ENCODE peak calls at places on chromosomes 12 and 14, in four cellular contexts. A, M, E and O are unnamed samples.

GRCh38 chr12:2233034-2233433 is 180.2 kb downstream of the CACNA1C start:
- DNase-seq in A (no peak), M (no peak), E (no peak), O (no peak)

GRCh38 chr12:50246873-50247612 is 36.3 kb downstream of the LIMA1 start:
- DNase-seq in A (peak), M (peak), E (peak), O (no peak)

GRCh38 chr12:53493610-53494391 is 5.5 kb downstream of the MAP3K12 start:
- DNase-seq in A (no peak), M (no peak), E (no peak), O (no peak)

GRCh38 chr12:23950011-23950774 is 723 bp upstream of the SOX5 start:
- DNase-seq in A (no peak), M (no peak), E (no peak), O (no peak)

GRCh38 chr14:50954811-50955372 is 10.6 kb upstream of the PYGL start:
- DNase-seq in A (peak), M (peak), E (no peak), O (no peak)

GRCh38 chr12:68157295-68157871 is 2.2 kb downstream of the IFNG start:
- DNase-seq in A (no peak), M (no peak), E (no peak), O (no peak)

GRCh38 chr14:67526676-67527459 is 6.2 kb upstream of the PLEKHH1 start:
- DNase-seq in A (peak), M (peak), E (peak), O (no peak)

GRCh38 chr14:56273949-56274348 is 155.7 kb downstream of the PELI2 start:
- DNase-seq in A (no peak), M (no peak), E (no peak), O (no peak)

GRCh38 chr12:48024735-48025134 is 20.5 kb upstream of the COL2A1 start:
- DNase-seq in A (no peak), M (no peak), E (no peak), O (no peak)

GRCh38 chr14:59475709-59476108 is 8.5 kb downstream of the L3HYPDH start:
- DNase-seq in A (no peak), M (no peak), E (no peak), O (no peak)

GRCh38 chr12:105279460-105280056 is 43.6 kb upstream of the APPL2 start:
- DNase-seq in A (no peak), M (peak), E (no peak), O (peak)

GRCh38 chr12:58557156-58557555 is 363.1 kb downstream of the LRIG3 start:
- DNase-seq in A (no peak), M (no peak), E (no peak), O (no peak)

GRCh38 chr12:76094754-76095153 is 10.3 kb upstream of the NAP1L1 start:
- DNase-seq in A (no peak), M (no peak), E (no peak), O (no peak)

GRCh38 chr14:31025335-31026075 is at the start of gene AP4S1:
- DNase-seq in A (peak), M (peak), E (peak), O (no peak)

GRCh38 chr14:52473557-52473956 is 78.7 kb downstream of the TXNDC16 start:
- DNase-seq in A (no peak), M (peak), E (no peak), O (peak)

GRCh38 chr12:109752117-109753053 is 38.8 kb downstream of the FAM222A start:
- DNase-seq in A (no peak), M (no peak), E (no peak), O (no peak)

GRCh38 chr14:52951730-52952481 is 1.1 kb upstream of the FERMT2 start:
- DNase-seq in A (peak), M (peak), E (no peak), O (no peak)

GRCh38 chr14:80393766-80394165 is 182.5 kb upstream of the DIO2 start:
- DNase-seq in A (no peak), M (no peak), E (no peak), O (no peak)

GRCh38 chr12:6829532-6830220 is 1.5 kb downstream of the P3H3 start:
- DNase-seq in A (no peak), M (no peak), E (peak), O (no peak)

GRCh38 chr14:65772901-65773574 is 360.5 kb downstream of the FUT8 start:
- DNase-seq in A (no peak), M (no peak), E (no peak), O (no peak)

GRCh38 chr14:88521818-88522217 is 33.0 kb downstream of the PTPN21 start:
- DNase-seq in A (no peak), M (no peak), E (no peak), O (no peak)

GRCh38 chr12:80261403-80261802 is 162.1 kb downstream of the OTOGL start:
- DNase-seq in A (no peak), M (no peak), E (no peak), O (no peak)

GRCh38 chr12:108649668-108650067 is 16.0 kb upstream of the SELPLG start:
- DNase-seq in A (no peak), M (no peak), E (no peak), O (no peak)

GRCh38 chr14:75011356-75012097 is 8.8 kb downstream of the EIF2B2 start:
- DNase-seq in A (no peak), M (no peak), E (no peak), O (no peak)

GRCh38 chr12:29041621-29042020 is 107.5 kb upstream of the FAR2 start:
- DNase-seq in A (no peak), M (no peak), E (no peak), O (no peak)

GRCh38 chr12:68250454-68250853 is 3.0 kb downstream of the IL22 start:
- DNase-seq in A (no peak), M (no peak), E (no peak), O (no peak)

GRCh38 chr14:97056086-97056485 is 258.9 kb downstream of the VRK1 start:
- DNase-seq in A (no peak), M (no peak), E (no peak), O (no peak)

GRCh38 chr14:60651051-60651935 is 2.0 kb upstream of the SIX1 start:
- DNase-seq in A (no peak), M (no peak), E (no peak), O (no peak)

GRCh38 chr14:64708148-64709004 is 4.2 kb downstream of the PLEKHG3 start:
- DNase-seq in A (peak), M (no peak), E (no peak), O (no peak)

GRCh38 chr12:42502671-42503070 is 86.9 kb downstream of the PRICKLE1 start:
- DNase-seq in A (no peak), M (no peak), E (no peak), O (no peak)

GRCh38 chr12:82366182-82366581 is 7.9 kb downstream of the METTL25 start:
- DNase-seq in A (no peak), M (no peak), E (no peak), O (no peak)

GRCh38 chr12:75876843-75877587 is 154.6 kb downstream of the PHLDA1 start:
- DNase-seq in A (no peak), M (no peak), E (no peak), O (no peak)

GRCh38 chr12:49098035-49098451 is 3.4 kb upstream of the DHH start:
- DNase-seq in A (no peak), M (peak), E (peak), O (no peak)

DNA sequence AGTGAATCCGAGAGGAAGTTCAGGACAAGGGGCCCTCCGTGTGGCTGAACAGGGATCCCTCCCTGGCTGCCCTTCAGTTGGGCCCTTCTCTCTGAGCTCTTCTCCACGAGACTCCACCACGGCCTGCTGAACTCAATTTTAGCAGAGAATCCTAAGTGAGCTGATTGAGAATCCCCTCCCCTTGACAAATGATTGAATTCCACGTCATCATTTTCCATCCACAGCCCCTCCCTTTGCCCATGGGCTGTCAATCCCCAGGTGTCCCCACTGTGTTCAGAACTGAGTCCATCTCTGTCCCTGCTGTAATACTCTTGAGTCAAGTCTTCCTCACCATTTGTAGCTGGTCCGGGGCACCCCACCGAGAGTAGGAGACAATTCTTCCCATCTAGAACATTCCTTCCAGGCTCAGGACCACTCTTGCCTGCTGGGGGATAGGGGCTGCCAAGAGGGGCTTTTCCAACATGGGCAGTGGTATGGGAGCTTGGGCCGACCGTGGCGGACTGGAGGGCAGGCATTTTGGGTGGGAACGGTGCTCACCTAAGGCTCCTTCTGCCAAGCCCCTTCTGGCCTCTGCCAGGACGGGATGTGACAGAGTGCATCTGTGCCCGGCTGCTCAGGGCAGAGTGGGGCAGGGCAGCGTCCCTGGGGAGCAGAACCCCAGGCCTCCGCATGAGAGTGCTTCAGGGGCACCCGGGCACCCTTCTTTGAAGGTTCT is 218.0 kb upstream of the RTL1 start:
- DNase-seq in A (no peak), M (no peak), E (no peak), O (no peak)
- H3K4me3 ChIP-seq in A (no peak), M (no peak), E (no peak), O (no peak)

GRCh38 chr12:123928274-123928865 is 44.3 kb downstream of the CCDC92 start:
- DNase-seq in A (no peak), M (no peak), E (no peak), O (no peak)
- TF ChIP-seq CTCF in A (no peak), M (no peak), E (no peak), O (no peak)

GRCh38 chr12:16573652-16574077 is 32.3 kb downstream of the LMO3 start:
- DNase-seq in A (no peak), M (no peak), E (no peak), O (no peak)
- H3K4me3 ChIP-seq in A (no peak), M (no peak), E (no peak), O (no peak)

DNA sequence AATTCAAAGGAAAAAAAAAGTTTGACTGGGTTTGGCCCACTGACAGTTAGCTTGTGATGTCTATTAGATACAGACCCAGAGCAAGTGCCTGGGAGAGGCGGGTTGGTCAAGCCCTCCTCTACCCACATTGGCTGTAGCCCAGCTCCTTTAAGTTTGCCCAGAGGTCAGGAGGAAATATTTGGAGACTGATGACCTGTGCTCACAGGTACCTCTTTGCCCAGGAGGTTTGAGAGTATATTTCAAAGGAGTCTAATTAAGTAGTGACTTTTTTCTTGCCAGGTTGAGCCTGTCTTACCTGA is 21.8 kb upstream of the PDE1B start:
- DNase-seq in A (no peak), M (no peak), E (no peak), O (no peak)
- TF ChIP-seq CTCF in A (no peak), M (no peak), E (no peak), O (no peak)

GRCh38 chr14:22977684-22978486 is 4.5 kb downstream of the AJUBA start:
- DNase-seq in A (peak), M (no peak), E (no peak), O (no peak)

GRCh38 chr14:22979748-22980392 is 2.5 kb downstream of the AJUBA start:
- DNase-seq in A (no peak), M (no peak), E (no peak), O (no peak)

GRCh38 chr14:22980672-22981089 is 1.7 kb downstream of the AJUBA start:
- DNase-seq in A (peak), M (no peak), E (no peak), O (no peak)

GRCh38 chr14:22978487-22978837 is 3.9 kb downstream of the AJUBA start:
- DNase-seq in A (no peak), M (no peak), E (no peak), O (no peak)

GRCh38 chr14:22978873-22979671 is 3.3 kb downstream of the AJUBA start:
- DNase-seq in A (peak), M (no peak), E (no peak), O (no peak)
- H3K4me3 ChIP-seq in A (peak), M (no peak), E (no peak), O (no peak)

DNA sequence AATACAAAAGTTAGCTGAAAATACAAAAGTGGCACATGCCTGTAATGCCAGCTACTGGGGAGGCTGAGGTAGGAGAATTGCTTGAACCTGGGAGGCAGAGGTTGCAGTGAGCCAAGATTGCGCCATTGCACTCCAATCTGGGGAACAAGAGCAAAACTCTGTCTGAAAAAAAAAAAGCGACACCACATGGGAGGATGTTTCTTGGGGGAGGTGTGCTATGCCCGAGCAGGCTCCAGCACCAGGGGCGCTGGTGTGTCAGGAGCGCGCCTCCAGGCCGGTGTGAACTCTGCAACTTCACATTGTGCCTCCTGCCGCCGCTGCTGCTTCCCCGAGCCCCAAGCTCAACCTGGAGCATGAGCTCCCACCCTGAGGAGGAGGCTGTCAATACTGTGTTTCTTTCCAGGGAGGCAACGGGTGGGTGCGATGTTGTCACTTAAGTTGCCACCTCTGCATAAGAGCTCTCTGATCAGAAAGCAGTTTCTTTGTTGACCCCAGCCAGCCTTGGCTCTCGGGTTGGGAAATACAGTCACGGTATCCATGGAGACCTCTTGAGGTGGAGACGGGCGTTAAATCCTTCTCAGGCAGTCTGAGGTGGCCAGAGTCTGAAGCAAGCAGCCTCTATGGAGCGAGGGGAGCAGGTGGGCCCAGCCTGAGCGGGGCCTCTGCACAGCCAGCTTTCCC is 18.9 kb downstream of the DEGS2 start:
- DNase-seq in A (no peak), M (no peak), E (no peak), O (no peak)
- TF ChIP-seq CTCF in A (no peak), M (no peak), E (peak), O (no peak)

GRCh38 chr12:12713932-12714275 is 3.3 kb upstream of the CDKN1B start:
- DNase-seq in A (no peak), M (no peak), E (no peak), O (no peak)
- H3K4me3 ChIP-seq in A (no peak), M (peak), E (peak), O (peak)